ENCODE peak calls at places on chromosome 19, in six cellular contexts. C is mammary epithelial cell, M is testis, K is lung, Q is lower lobe of right lung, W is adrenal gland. F is an unnamed sample. For H3K27me3, the result is how much of the 10 kb centered on the place peaks cover.

GRCh38 chr19:29532097-29532496 is 6.3 kb downstream of the VSTM2B start:
- DNase-seq in K (no peak), C (no peak), Q (no peak), W (no peak), M (no peak), F (no peak)

GRCh38 chr19:14349426-14349825 is 31.8 kb upstream of the ADGRE5 start:
- DNase-seq in W (no peak), M (no peak), C (no peak), Q (no peak), K (no peak), F (no peak)

GRCh38 chr19:952680-953500 is 27.1 kb downstream of the ARID3A start:
- DNase-seq in W (no peak), Q (no peak), C (no peak), K (no peak), M (no peak), F (no peak)

GRCh38 chr19:55255618-55256423 is 3.0 kb downstream of the PPP6R1 start:
- DNase-seq in Q (no peak), K (no peak), C (peak), W (no peak), M (no peak), F (no peak)

GRCh38 chr19:33445752-33446070 is 72.2 kb downstream of the CEBPG start:
- DNase-seq in M (no peak), C (no peak), Q (peak), K (no peak), W (no peak), F (no peak)

GRCh38 chr19:10353793-10354391 is 14.5 kb upstream of the ICAM3 start:
- DNase-seq in M (peak), Q (no peak), K (no peak), C (no peak), W (peak), F (peak)

GRCh38 chr19:32346901-32347300 is 1.5 kb downstream of the ZNF507 start:
- DNase-seq in M (no peak), K (no peak), W (no peak), C (no peak), Q (no peak), F (no peak)

GRCh38 chr19:18041054-18041453 is 33.1 kb downstream of the ARRDC2 start:
- DNase-seq in K (no peak), Q (no peak), W (no peak), C (no peak), M (no peak), F (no peak)

GRCh38 chr19:29667941-29668340 is 2.7 kb downstream of the PLEKHF1 start:
- DNase-seq in W (no peak), M (no peak), Q (no peak), K (no peak), C (no peak), F (no peak)

GRCh38 chr19:48186015-48186414 is 15.5 kb downstream of the ZSWIM9 start:
- DNase-seq in Q (no peak), K (no peak), W (no peak), M (no peak), C (no peak), F (no peak)

GRCh38 chr19:45404557-45405434 is at the start of gene PPP1R13L:
- DNase-seq in M (peak), C (peak), Q (peak), K (peak), W (peak), F (peak)

GRCh38 chr19:19774354-19775033 is 41.6 kb upstream of the ZNF14 start:
- DNase-seq in Q (no peak), C (no peak), K (no peak), M (no peak), W (no peak), F (no peak)

GRCh38 chr19:23056516-23056915 is 53.5 kb upstream of the ZNF728 start:
- DNase-seq in Q (no peak), W (no peak), K (no peak), M (no peak), C (no peak), F (no peak)

GRCh38 chr19:45340232-45340898 is at the start of gene KLC3:
- DNase-seq in W (no peak), K (no peak), Q (peak), C (peak), M (peak), F (no peak)

GRCh38 chr19:46944123-46944718 is 75.4 kb upstream of the NPAS1 start:
- DNase-seq in Q (no peak), W (no peak), C (no peak), K (no peak), M (no peak), F (no peak)

GRCh38 chr19:53094749-53095575 is 8.3 kb downstream of the ZNF160 start:
- DNase-seq in K (no peak), W (no peak), C (no peak), Q (no peak), M (no peak), F (no peak)
- H3K27ac ChIP-seq in K (peak), W (peak), C (no peak), Q (no peak), M (peak), F (no peak)

GRCh38 chr19:3849787-3850186 is 19.1 kb downstream of the ZFR2 start:
- DNase-seq in W (no peak), M (no peak), Q (no peak), C (no peak), K (no peak), F (no peak)
- H3K4me3 ChIP-seq in W (no peak), M (no peak), Q (no peak), C (no peak), K (no peak), F (no peak)

GRCh38 chr19:41753159-41753558 is 2.2 kb upstream of the CEACAM6 start:
- DNase-seq in W (peak), C (peak), K (peak), M (peak), Q (peak), F (no peak)
- H3K27me3 ChIP-seq in W (under half), C (under half), K (under half), M (under half), Q (under half), F (under half)

GRCh38 chr19:7292950-7293794 is 1.0 kb downstream of the INSR start:
- DNase-seq in M (peak), C (no peak), Q (peak), W (peak), K (peak), F (peak)
- H3K27ac ChIP-seq in M (peak), C (no peak), Q (peak), W (peak), K (peak), F (peak)

GRCh38 chr19:49807888-49808675 is 5.0 kb downstream of the FUZ start:
- DNase-seq in C (no peak), M (no peak), W (no peak), Q (no peak), K (no peak), F (no peak)
- H3K4me3 ChIP-seq in C (no peak), M (peak), W (no peak), Q (peak), K (no peak), F (peak)